ENCODE peak calls at places on chromosomes 11 and 22, in five cellular contexts. One of them, this sample, is unnamed.

GRCh38 chr11:64546600-64546999 is 44.4 kb upstream of the SLC22A12 start:
- DNase-seq in central memory CD4-positive, alpha-beta T cell: no peak
- DNase-seq in fibroblast of pulmonary artery: no peak
- DNase-seq in SHP77: no peak
- DNase-seq in EL: no peak
- DNase-seq in this sample: no peak

GRCh38 chr22:45599836-45600577 is 71.6 kb upstream of the ATXN10 start:
- DNase-seq in EL: no peak
- DNase-seq in SHP77: no peak
- DNase-seq in fibroblast of pulmonary artery: no peak
- DNase-seq in central memory CD4-positive, alpha-beta T cell: no peak
- DNase-seq in this sample: no peak

GRCh38 chr11:8080674-8081590 is at the start of gene TUB:
- DNase-seq in EL: peak; percentile 49
- DNase-seq in central memory CD4-positive, alpha-beta T cell: no peak
- DNase-seq in SHP77: no peak
- DNase-seq in fibroblast of pulmonary artery: no peak
- DNase-seq in this sample: peak; percentile 9

GRCh38 chr11:9203715-9204311 is 61.3 kb downstream of the DENND5A start:
- DNase-seq in fibroblast of pulmonary artery: no peak
- DNase-seq in SHP77: no peak
- DNase-seq in EL: no peak
- DNase-seq in central memory CD4-positive, alpha-beta T cell: no peak
- DNase-seq in this sample: peak; percentile 13

GRCh38 chr22:23365524-23365923 is 185.2 kb downstream of the BCR start:
- DNase-seq in fibroblast of pulmonary artery: no peak
- DNase-seq in central memory CD4-positive, alpha-beta T cell: no peak
- DNase-seq in SHP77: no peak
- DNase-seq in EL: no peak
- DNase-seq in this sample: no peak

GRCh38 chr22:29630987-29631386 is 27.6 kb downstream of the NF2 start:
- DNase-seq in central memory CD4-positive, alpha-beta T cell: no peak
- DNase-seq in fibroblast of pulmonary artery: no peak
- DNase-seq in EL: no peak
- DNase-seq in SHP77: no peak
- DNase-seq in this sample: no peak

GRCh38 chr11:606245-606644 is 9.5 kb downstream of the IRF7 start:
- DNase-seq in SHP77: no peak
- DNase-seq in EL: no peak
- DNase-seq in central memory CD4-positive, alpha-beta T cell: no peak
- DNase-seq in fibroblast of pulmonary artery: peak; percentile 88
- DNase-seq in this sample: no peak

GRCh38 chr11:75450826-75451783 is 18.1 kb upstream of the KLHL35 start:
- DNase-seq in SHP77: no peak
- DNase-seq in central memory CD4-positive, alpha-beta T cell: no peak
- DNase-seq in EL: no peak
- DNase-seq in fibroblast of pulmonary artery: no peak
- DNase-seq in this sample: peak; percentile 60

GRCh38 chr11:80144932-80145612 is 704.2 kb upstream of the TENM4 start:
- DNase-seq in EL: no peak
- DNase-seq in fibroblast of pulmonary artery: no peak
- DNase-seq in central memory CD4-positive, alpha-beta T cell: no peak
- DNase-seq in SHP77: no peak
- DNase-seq in this sample: no peak

This sample was measured in activated CD8-positive, alpha-beta T cell treated with anti-CD3 and anti-CD28 coated beads for 36 hours.